ENCODE peak calls at places on chromosomes 5 and 9, in four cellular contexts. L is GM23248, I is uterus, Q is astrocyte of the cerebellum. C is an unnamed sample.

GRCh38 chr9:98790601-98791146 is 5.7 kb downstream of the ANKS6 start:
- DNase-seq in L (no peak), I (peak; percentile 35), Q (no peak), C (no peak)

GRCh38 chr9:90915693-90916092 is 114.1 kb downstream of the SYK start:
- DNase-seq in L (peak; percentile 68), I (peak; percentile 35), Q (peak; percentile 12), C (no peak)

GRCh38 chr9:77005216-77005615 is 14.2 kb upstream of the FOXB2 start:
- DNase-seq in I (no peak), L (no peak), Q (no peak), C (no peak)

GRCh38 chr9:128244443-128245226 is 31.2 kb downstream of the GOLGA2 start:
- DNase-seq in I (peak; percentile 87), L (peak; percentile 95), Q (peak; percentile 8), C (no peak)

GRCh38 chr5:135851907-135852805 is 17.7 kb downstream of the SLC25A48 start:
- DNase-seq in L (no peak), I (no peak), Q (no peak), C (no peak)

GRCh38 chr9:124849801-124850200 is 3.5 kb upstream of the WDR38 start:
- DNase-seq in I (no peak), Q (no peak), L (peak; percentile 39), C (no peak)

GRCh38 chr5:65483474-65484346 is 2.0 kb upstream of the ADAMTS6 start:
- DNase-seq in I (no peak), Q (peak; percentile 53), L (peak; percentile 89), C (no peak)

GRCh38 chr5:103918668-103919367 is 356.2 kb upstream of the NUDT12 start:
- DNase-seq in L (no peak), I (no peak), Q (peak; percentile 61), C (peak; percentile 55)

GRCh38 chr9:36119476-36119875 is 17.1 kb upstream of the GLIPR2 start:
- DNase-seq in I (no peak), L (no peak), Q (no peak), C (no peak)

GRCh38 chr9:131668057-131668438 is 71.8 kb downstream of the RAPGEF1 start:
- DNase-seq in Q (no peak), L (no peak), I (no peak), C (no peak)
- H3K4me3 ChIP-seq in Q (no peak overlapping the region), L (peak overlapping the region; percentile 8), I (no peak overlapping the region), C (no peak overlapping the region)

DNA sequence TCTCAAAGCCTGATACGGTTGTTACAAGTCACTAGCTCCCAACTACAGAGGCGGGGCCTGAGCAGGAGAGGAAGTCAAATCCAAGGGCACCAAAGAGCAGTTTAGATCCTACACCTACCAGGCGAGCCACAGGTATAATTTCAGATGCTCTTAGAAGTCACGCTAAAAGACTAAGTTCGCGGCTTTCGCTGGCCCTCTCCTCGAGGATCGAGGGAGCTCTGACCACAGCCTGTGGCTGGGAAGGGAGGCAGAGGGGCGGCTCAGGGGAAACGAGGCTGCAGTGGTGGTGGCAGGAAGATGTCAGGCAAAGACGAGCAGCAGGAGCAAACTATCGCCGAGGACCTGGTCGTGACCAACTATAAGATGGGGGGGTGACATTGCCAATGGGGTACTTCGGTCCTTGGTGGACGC is 48.6 kb downstream of the SEMA4D start:
- DNase-seq in L (no peak), I (no peak), Q (no peak), C (no peak)
- H3K4me3 ChIP-seq in L (no peak overlapping the region), I (no peak overlapping the region), Q (no peak overlapping the region), C (no peak overlapping the region)

DNA sequence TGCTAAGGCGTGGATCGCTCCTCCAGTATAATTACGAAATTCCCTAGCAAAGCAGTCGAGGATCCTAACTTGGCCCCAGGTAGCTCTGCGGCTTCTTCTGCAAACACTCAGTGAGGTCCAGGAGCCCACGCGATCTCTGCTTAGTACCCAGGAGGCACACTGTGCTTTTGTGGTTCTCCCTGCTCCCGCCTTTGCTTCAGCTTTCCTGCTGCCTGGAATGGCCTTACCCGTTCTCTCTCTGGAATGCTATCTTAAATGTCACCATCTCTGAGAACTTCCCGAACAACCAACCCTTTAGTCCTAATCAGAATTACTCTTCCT is 639 bp downstream of the INVS start:
- DNase-seq in Q (no peak), I (no peak), L (no peak), C (no peak)
- H3K4me3 ChIP-seq in Q (peak overlapping the region; percentile 93), I (peak overlapping the region; percentile 62), L (peak overlapping the region; percentile 97), C (peak overlapping the region; percentile 94)

GRCh38 chr5:141960018-141960417 is 2.0 kb upstream of the PCDH12 start:
- DNase-seq in I (no peak), Q (no peak), L (no peak), C (no peak)

GRCh38 chr5:141958773-141959172 is 771 bp upstream of the PCDH12 start:
- DNase-seq in Q (no peak), L (peak; percentile 79), I (no peak), C (no peak)

GRCh38 chr5:141958113-141958512 is at the start of gene PCDH12:
- DNase-seq in I (peak; percentile 49), L (peak; percentile 24), Q (no peak), C (no peak)

GRCh38 chr5:141961466-141961865 is 3.5 kb upstream of the PCDH12 start:
- DNase-seq in Q (no peak), I (no peak), L (no peak), C (no peak)

DNA sequence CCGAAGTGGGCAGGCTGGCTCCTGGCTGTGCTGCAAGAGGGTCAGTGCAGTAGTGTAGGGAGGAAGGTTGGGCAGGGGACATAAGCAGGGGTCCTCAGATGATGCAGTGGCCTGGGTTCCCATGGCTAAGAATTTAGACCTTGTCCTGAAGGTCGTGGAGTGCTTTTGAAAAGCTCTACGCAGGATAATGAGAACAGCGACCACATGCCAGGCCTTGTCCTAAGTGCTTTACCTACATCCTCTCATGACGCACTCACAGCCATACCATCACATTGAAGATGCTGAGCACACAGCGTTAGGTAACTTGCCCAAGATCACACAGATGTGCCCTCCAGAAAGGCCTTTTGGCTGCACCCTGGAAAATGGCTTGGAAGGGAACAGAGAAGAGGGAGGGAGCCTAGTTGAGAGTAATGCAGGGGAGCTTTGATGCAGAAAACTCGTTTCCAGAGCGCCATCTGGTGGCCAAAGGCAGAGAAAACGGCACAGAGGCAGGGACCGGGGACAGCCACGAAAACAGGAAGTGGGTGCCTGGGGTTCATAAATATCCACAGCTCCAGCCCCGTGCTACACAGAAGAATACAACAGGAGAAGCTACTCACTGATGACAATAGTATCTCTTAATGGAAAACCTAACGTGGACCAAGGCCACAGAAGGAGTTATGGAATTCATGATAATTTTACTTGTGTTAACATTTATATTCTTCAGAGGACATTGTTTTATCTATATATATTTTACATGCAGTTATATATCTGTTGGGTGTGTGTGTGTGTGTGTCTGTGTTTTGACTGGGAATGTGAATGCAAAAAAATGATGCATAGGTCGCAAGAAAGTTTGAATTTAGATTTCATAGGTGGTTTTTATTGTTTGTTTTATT is 2.7 kb upstream of the PCDH12 start:
- DNase-seq in L (peak; percentile 85), Q (peak; percentile 68), I (peak; percentile 86), C (peak; percentile 34)
- H3K4me3 ChIP-seq in L (no peak overlapping the region), Q (no peak overlapping the region), I (no peak overlapping the region), C (no peak overlapping the region)

GRCh38 chr9:135736265-135736978 is 34.4 kb downstream of the KCNT1 start:
- DNase-seq in L (no peak), I (no peak), Q (no peak), C (no peak)
- H3K4me3 ChIP-seq in L (no peak overlapping the region), I (no peak overlapping the region), Q (no peak overlapping the region), C (no peak overlapping the region)

GRCh38 chr9:83219924-83220438 is 157.0 kb upstream of the RASEF start:
- DNase-seq in L (no peak), Q (no peak), I (no peak), C (no peak)

GRCh38 chr9:83218411-83219090 is 155.6 kb upstream of the RASEF start:
- DNase-seq in I (no peak), L (no peak), Q (no peak), C (no peak)

GRCh38 chr9:83219154-83219923 is 156.4 kb upstream of the RASEF start:
- DNase-seq in L (peak; percentile 91), Q (peak; percentile 68), I (peak; percentile 67), C (peak; percentile 73)

GRCh38 chr9:83220737-83221136 is 157.8 kb upstream of the RASEF start:
- DNase-seq in Q (peak; percentile 79), L (peak; percentile 84), I (no peak), C (peak; percentile 84)
- H3K4me3 ChIP-seq in Q (no peak overlapping the region), L (no peak overlapping the region), I (no peak overlapping the region), C (peak overlapping the region; percentile 60)

DNA sequence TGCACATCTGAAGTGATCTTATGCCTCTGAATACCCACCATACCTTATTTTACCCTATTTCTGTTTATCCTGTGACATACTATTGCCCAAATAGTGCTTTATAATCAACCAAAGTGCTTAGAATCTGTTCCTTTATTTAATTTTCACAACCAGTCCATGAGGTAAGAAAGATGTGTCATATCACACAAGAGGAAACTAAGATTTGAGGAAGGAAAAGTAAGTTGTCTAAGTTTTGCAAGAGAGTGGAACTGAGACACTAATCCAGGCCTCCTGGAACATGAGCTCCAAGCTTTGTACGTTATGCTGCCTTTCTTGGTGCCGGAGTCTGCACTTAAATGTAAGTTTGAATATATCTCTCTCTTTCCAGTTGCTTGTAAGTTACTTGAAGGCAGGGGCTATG is 17.2 kb downstream of the KDM3B start:
- DNase-seq in Q (no peak), I (no peak), L (peak; percentile 19), C (no peak)
- H3K4me3 ChIP-seq in Q (no peak overlapping the region), I (no peak overlapping the region), L (no peak overlapping the region), C (no peak overlapping the region)